ENCODE peak calls at places on chromosomes 2 and 18, in four cellular contexts. G, A, E and R are unnamed samples.

GRCh38 chr2:63769915-63770314 is 71.8 kb upstream of the UGP2 start:
- DNase-seq in G (no peak), A (no peak), E (no peak), R (no peak)

GRCh38 chr2:231612199-231613053 is 19.8 kb downstream of the TEX44 start:
- DNase-seq in G (peak), A (peak), E (peak), R (peak)

GRCh38 chr2:148645925-148646559 is 1.5 kb downstream of the EPC2 start:
- DNase-seq in G (peak), A (peak), E (peak), R (no peak)

GRCh38 chr2:235914756-235915155 is 253.4 kb downstream of the GBX2 start:
- DNase-seq in G (no peak), A (no peak), E (no peak), R (no peak)

GRCh38 chr2:73698101-73698500 is 39.0 kb downstream of the TPRKB start:
- DNase-seq in G (no peak), A (no peak), E (no peak), R (no peak)

GRCh38 chr2:216632952-216633615 is at the start of gene IGFBP2:
- DNase-seq in G (peak), A (peak), E (peak), R (peak)

GRCh38 chr18:21439453-21439852 is 161.1 kb downstream of the ESCO1 start:
- DNase-seq in G (no peak), A (no peak), E (no peak), R (no peak)

GRCh38 chr18:2994603-2995432 is 18.1 kb downstream of the LPIN2 start:
- DNase-seq in G (peak), A (no peak), E (peak), R (no peak)

GRCh38 chr2:33602216-33602830 is 3.2 kb upstream of the FAM98A start:
- DNase-seq in G (no peak), A (no peak), E (no peak), R (no peak)

GRCh38 chr2:53670351-53670750 is 97.3 kb upstream of the CHAC2 start:
- DNase-seq in G (no peak), A (no peak), E (no peak), R (no peak)

GRCh38 chr2:55949613-55950012 is 26.0 kb upstream of the EFEMP1 start:
- DNase-seq in G (no peak), A (no peak), E (no peak), R (no peak)

GRCh38 chr18:58997811-58998337 is 133.2 kb downstream of the ZNF532 start:
- DNase-seq in G (no peak), A (no peak), E (no peak), R (no peak)